ENCODE peak calls at places on chromosomes 13 and 19, in ten cellular contexts. One of them, this sample, is unnamed.

GRCh38 chr13:79837741-79838450 is 356.9 kb downstream of the NDFIP2 start:
- DNase-seq in foreskin fibroblast: peak
- DNase-seq in astrocyte: peak
- DNase-seq in mucosa of descending colon: no peak
- DNase-seq in mammary epithelial cell: peak
- DNase-seq in mesothelial cell of epicardium: no peak
- DNase-seq in GM06990: no peak
- DNase-seq in D721Med: no peak
- DNase-seq in tibial artery: no peak
- DNase-seq in A549: no peak
- DNase-seq in this sample: no peak

GRCh38 chr19:35135389-35135909 is 590 bp upstream of the LGI4 start:
- DNase-seq in D721Med: peak
- DNase-seq in foreskin fibroblast: peak
- DNase-seq in GM06990: peak
- DNase-seq in mucosa of descending colon: peak
- DNase-seq in tibial artery: peak
- DNase-seq in mesothelial cell of epicardium: no peak
- DNase-seq in A549: peak
- DNase-seq in astrocyte: peak
- DNase-seq in mammary epithelial cell: no peak
- DNase-seq in this sample: peak

GRCh38 chr13:20616059-20616797 is 49.3 kb downstream of the IFT88 start:
- DNase-seq in mucosa of descending colon: no peak
- DNase-seq in mesothelial cell of epicardium: no peak
- DNase-seq in GM06990: no peak
- DNase-seq in A549: peak
- DNase-seq in mammary epithelial cell: peak
- DNase-seq in foreskin fibroblast: peak
- DNase-seq in tibial artery: no peak
- DNase-seq in D721Med: no peak
- DNase-seq in astrocyte: peak
- DNase-seq in this sample: no peak

GRCh38 chr19:2051771-2052704 is 994 bp upstream of the MKNK2 start:
- DNase-seq in astrocyte: no peak
- DNase-seq in D721Med: no peak
- DNase-seq in mesothelial cell of epicardium: no peak
- DNase-seq in mucosa of descending colon: peak
- DNase-seq in A549: no peak
- DNase-seq in mammary epithelial cell: no peak
- DNase-seq in foreskin fibroblast: no peak
- DNase-seq in tibial artery: no peak
- DNase-seq in GM06990: peak
- DNase-seq in this sample: peak

GRCh38 chr19:43620061-43621001 is 902 bp upstream of the ZNF428 start:
- DNase-seq in mesothelial cell of epicardium: no peak
- DNase-seq in A549: no peak
- DNase-seq in mucosa of descending colon: no peak
- DNase-seq in tibial artery: no peak
- DNase-seq in foreskin fibroblast: no peak
- DNase-seq in GM06990: no peak
- DNase-seq in D721Med: no peak
- DNase-seq in mammary epithelial cell: no peak
- DNase-seq in astrocyte: no peak
- DNase-seq in this sample: no peak

GRCh38 chr19:44689290-44690130 is 9.4 kb upstream of the CEACAM16 start:
- DNase-seq in D721Med: peak
- DNase-seq in tibial artery: peak
- DNase-seq in foreskin fibroblast: peak
- DNase-seq in mucosa of descending colon: peak
- DNase-seq in astrocyte: peak
- DNase-seq in mesothelial cell of epicardium: peak
- DNase-seq in GM06990: peak
- DNase-seq in mammary epithelial cell: no peak
- DNase-seq in A549: peak
- DNase-seq in this sample: peak

GRCh38 chr13:112346173-112346898 is 29.8 kb upstream of the SPACA7 start:
- DNase-seq in GM06990: no peak
- DNase-seq in D721Med: no peak
- DNase-seq in foreskin fibroblast: no peak
- DNase-seq in tibial artery: no peak
- DNase-seq in mucosa of descending colon: no peak
- DNase-seq in astrocyte: no peak
- DNase-seq in A549: no peak
- DNase-seq in mesothelial cell of epicardium: no peak
- DNase-seq in mammary epithelial cell: no peak
- DNase-seq in this sample: no peak

GRCh38 chr19:18967358-18968146 is 26.5 kb upstream of the HOMER3 start:
- DNase-seq in A549: peak
- DNase-seq in astrocyte: peak
- DNase-seq in mammary epithelial cell: peak
- DNase-seq in tibial artery: peak
- DNase-seq in mesothelial cell of epicardium: no peak
- DNase-seq in foreskin fibroblast: peak
- DNase-seq in GM06990: no peak
- DNase-seq in mucosa of descending colon: no peak
- DNase-seq in D721Med: no peak
- DNase-seq in this sample: no peak

GRCh38 chr19:30225615-30226463 is 146.3 kb upstream of the ZNF536 start:
- DNase-seq in tibial artery: no peak
- DNase-seq in mammary epithelial cell: no peak
- DNase-seq in astrocyte: no peak
- DNase-seq in A549: no peak
- DNase-seq in mesothelial cell of epicardium: no peak
- DNase-seq in mucosa of descending colon: no peak
- DNase-seq in GM06990: no peak
- DNase-seq in foreskin fibroblast: no peak
- DNase-seq in D721Med: no peak
- DNase-seq in this sample: no peak

GRCh38 chr13:98301721-98302120 is 124.7 kb upstream of the RNF113B start:
- DNase-seq in mammary epithelial cell: no peak
- DNase-seq in mesothelial cell of epicardium: no peak
- DNase-seq in mucosa of descending colon: no peak
- DNase-seq in A549: no peak
- DNase-seq in foreskin fibroblast: no peak
- DNase-seq in astrocyte: peak
- DNase-seq in tibial artery: no peak
- DNase-seq in GM06990: no peak
- DNase-seq in D721Med: no peak
- DNase-seq in this sample: no peak

GRCh38 chr19:575527-576506 is 3.4 kb downstream of the BSG start:
- DNase-seq in mucosa of descending colon: peak
- DNase-seq in foreskin fibroblast: peak
- DNase-seq in mesothelial cell of epicardium: no peak
- DNase-seq in mammary epithelial cell: peak
- DNase-seq in A549: no peak
- DNase-seq in D721Med: no peak
- DNase-seq in astrocyte: peak
- DNase-seq in GM06990: no peak
- DNase-seq in tibial artery: no peak
- DNase-seq in this sample: no peak

GRCh38 chr19:14433454-14434156 is 499 bp downstream of the PKN1 start:
- DNase-seq in mesothelial cell of epicardium: no peak
- DNase-seq in tibial artery: no peak
- DNase-seq in mammary epithelial cell: no peak
- DNase-seq in mucosa of descending colon: peak
- DNase-seq in GM06990: peak
- DNase-seq in foreskin fibroblast: no peak
- DNase-seq in astrocyte: no peak
- DNase-seq in D721Med: no peak
- DNase-seq in A549: no peak
- DNase-seq in this sample: peak

DNA sequence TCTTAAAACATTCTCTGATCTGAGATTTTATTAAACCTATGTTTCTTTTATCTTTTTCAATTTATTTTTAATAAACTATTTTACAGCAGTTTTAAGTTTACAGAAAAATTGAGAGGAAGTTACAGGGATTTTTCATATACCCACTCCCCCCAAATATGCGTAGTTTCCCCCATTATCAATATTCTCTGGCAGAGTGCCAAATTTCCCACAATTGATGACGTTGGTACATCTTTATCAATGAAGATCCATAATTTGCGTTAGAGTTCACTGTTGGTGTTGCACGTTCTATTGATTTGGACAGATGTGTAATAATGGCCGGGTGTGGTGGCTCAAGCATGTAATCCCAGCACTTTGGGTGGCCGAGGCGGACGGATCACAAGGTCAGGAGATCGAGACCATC is 1063.0 kb upstream of the ATXN8OS start:
- DNase-seq in mucosa of descending colon: no peak
- DNase-seq in GM06990: no peak
- DNase-seq in tibial artery: no peak
- DNase-seq in foreskin fibroblast: no peak
- DNase-seq in astrocyte: no peak
- DNase-seq in mammary epithelial cell: no peak
- DNase-seq in mesothelial cell of epicardium: no peak
- DNase-seq in D721Med: no peak
- DNase-seq in A549: no peak
- DNase-seq in this sample: no peak
- TF ChIP-seq CTCF in mucosa of descending colon: no peak
- TF ChIP-seq CTCF in GM06990: no peak
- TF ChIP-seq CTCF in tibial artery: no peak
- TF ChIP-seq CTCF in foreskin fibroblast: no peak
- TF ChIP-seq CTCF in astrocyte: no peak
- TF ChIP-seq CTCF in mammary epithelial cell: no peak
- TF ChIP-seq CTCF in mesothelial cell of epicardium: no peak
- TF ChIP-seq CTCF in D721Med: no peak
- TF ChIP-seq CTCF in A549: no peak
- TF ChIP-seq CTCF in this sample: no peak

GRCh38 chr13:110815471-110816204 is 99.2 kb downstream of the ANKRD10 start:
- DNase-seq in tibial artery: no peak
- DNase-seq in mammary epithelial cell: peak
- DNase-seq in GM06990: no peak
- DNase-seq in astrocyte: no peak
- DNase-seq in A549: no peak
- DNase-seq in mesothelial cell of epicardium: no peak
- DNase-seq in foreskin fibroblast: no peak
- DNase-seq in D721Med: no peak
- DNase-seq in mucosa of descending colon: no peak
- DNase-seq in this sample: no peak

GRCh38 chr13:110812111-110812868 is 98.8 kb downstream of the ING1 start:
- DNase-seq in foreskin fibroblast: no peak
- DNase-seq in mucosa of descending colon: no peak
- DNase-seq in mesothelial cell of epicardium: no peak
- DNase-seq in astrocyte: peak
- DNase-seq in mammary epithelial cell: no peak
- DNase-seq in tibial artery: no peak
- DNase-seq in GM06990: no peak
- DNase-seq in D721Med: no peak
- DNase-seq in A549: no peak
- DNase-seq in this sample: no peak

GRCh38 chr13:110811751-110812110 is 98.2 kb downstream of the ING1 start:
- DNase-seq in mammary epithelial cell: no peak
- DNase-seq in mucosa of descending colon: no peak
- DNase-seq in GM06990: no peak
- DNase-seq in foreskin fibroblast: no peak
- DNase-seq in astrocyte: no peak
- DNase-seq in tibial artery: no peak
- DNase-seq in A549: no peak
- DNase-seq in D721Med: no peak
- DNase-seq in mesothelial cell of epicardium: no peak
- DNase-seq in this sample: no peak

GRCh38 chr13:110812869-110813645 is 99.6 kb downstream of the ING1 start:
- DNase-seq in mesothelial cell of epicardium: no peak
- DNase-seq in GM06990: no peak
- DNase-seq in mammary epithelial cell: no peak
- DNase-seq in D721Med: no peak
- DNase-seq in tibial artery: no peak
- DNase-seq in mucosa of descending colon: no peak
- DNase-seq in A549: no peak
- DNase-seq in astrocyte: no peak
- DNase-seq in foreskin fibroblast: no peak
- DNase-seq in this sample: no peak

DNA sequence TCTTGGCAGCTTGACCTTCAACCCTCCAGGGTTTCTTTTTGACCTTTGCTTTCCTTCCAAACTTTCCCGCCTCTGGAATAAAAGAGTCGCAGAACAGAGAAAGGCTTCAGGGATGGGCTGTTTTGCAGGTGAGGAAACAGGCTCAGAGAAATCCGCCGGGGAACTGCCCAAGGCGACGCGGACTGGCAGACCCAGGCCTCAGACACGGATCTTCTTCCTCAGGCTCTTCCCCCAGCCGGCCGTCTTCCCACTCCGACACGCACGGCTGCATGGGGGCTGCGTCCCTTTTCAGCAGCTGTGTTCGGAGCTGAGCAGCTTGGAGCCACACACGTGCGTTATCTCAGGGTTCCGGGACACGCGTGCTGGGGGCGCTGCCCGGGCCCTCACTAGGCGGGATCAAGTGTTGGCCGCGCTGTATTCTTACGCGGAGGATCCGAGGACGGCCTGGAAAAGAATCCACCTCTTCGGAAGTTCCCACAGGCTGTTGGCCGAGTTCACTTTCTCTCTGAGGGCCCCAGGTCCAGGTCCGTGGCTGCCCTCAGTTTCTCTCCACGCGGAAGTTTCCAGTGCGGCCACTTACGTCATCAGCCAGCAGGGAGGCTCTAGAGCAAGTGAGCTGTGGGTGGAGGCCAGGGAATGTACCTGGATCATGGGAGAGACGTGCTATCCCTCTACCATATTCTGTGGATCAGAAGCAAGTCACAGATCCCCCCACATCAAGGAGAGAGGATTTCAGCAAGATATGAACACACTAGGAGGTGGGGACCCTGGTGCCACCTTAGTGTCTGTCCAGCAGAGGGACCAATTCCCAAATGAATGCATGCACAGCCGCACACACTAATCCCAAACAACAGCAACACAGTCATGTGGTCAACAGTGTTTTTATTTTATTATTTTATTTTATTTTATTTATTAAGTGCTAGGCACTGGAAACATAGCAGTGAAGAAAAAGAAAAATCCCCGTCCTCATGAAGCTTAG is 100.4 kb downstream of the ING1 start:
- DNase-seq in mesothelial cell of epicardium: no peak
- DNase-seq in A549: peak
- DNase-seq in D721Med: no peak
- DNase-seq in mammary epithelial cell: no peak
- DNase-seq in tibial artery: no peak
- DNase-seq in GM06990: no peak
- DNase-seq in foreskin fibroblast: no peak
- DNase-seq in mucosa of descending colon: no peak
- DNase-seq in astrocyte: no peak
- DNase-seq in this sample: no peak
- TF ChIP-seq CTCF in mesothelial cell of epicardium: no peak
- TF ChIP-seq CTCF in A549: no peak
- TF ChIP-seq CTCF in D721Med: no peak
- TF ChIP-seq CTCF in mammary epithelial cell: no peak
- TF ChIP-seq CTCF in tibial artery: no peak
- TF ChIP-seq CTCF in GM06990: no peak
- TF ChIP-seq CTCF in foreskin fibroblast: no peak
- TF ChIP-seq CTCF in mucosa of descending colon: no peak
- TF ChIP-seq CTCF in astrocyte: peak
- TF ChIP-seq CTCF in this sample: peak

GRCh38 chr19:46347572-46347883 is 641 bp downstream of the PPP5C start:
- DNase-seq in mucosa of descending colon: no peak
- DNase-seq in tibial artery: no peak
- DNase-seq in A549: no peak
- DNase-seq in GM06990: no peak
- DNase-seq in astrocyte: no peak
- DNase-seq in D721Med: no peak
- DNase-seq in mesothelial cell of epicardium: no peak
- DNase-seq in foreskin fibroblast: no peak
- DNase-seq in mammary epithelial cell: no peak
- DNase-seq in this sample: no peak
- TF ChIP-seq CTCF in mucosa of descending colon: no peak
- TF ChIP-seq CTCF in tibial artery: no peak
- TF ChIP-seq CTCF in A549: peak
- TF ChIP-seq CTCF in GM06990: no peak
- TF ChIP-seq CTCF in astrocyte: no peak
- TF ChIP-seq CTCF in D721Med: no peak
- TF ChIP-seq CTCF in mesothelial cell of epicardium: no peak
- TF ChIP-seq CTCF in foreskin fibroblast: no peak
- TF ChIP-seq CTCF in mammary epithelial cell: no peak
- TF ChIP-seq CTCF in this sample: no peak

GRCh38 chr13:86174632-86175031 is 375.4 kb upstream of the SLITRK6 start:
- DNase-seq in mammary epithelial cell: no peak
- DNase-seq in mucosa of descending colon: no peak
- DNase-seq in tibial artery: no peak
- DNase-seq in mesothelial cell of epicardium: no peak
- DNase-seq in GM06990: no peak
- DNase-seq in A549: peak
- DNase-seq in D721Med: no peak
- DNase-seq in astrocyte: no peak
- DNase-seq in foreskin fibroblast: no peak
- DNase-seq in this sample: no peak
- TF ChIP-seq CTCF in mammary epithelial cell: no peak
- TF ChIP-seq CTCF in mucosa of descending colon: no peak
- TF ChIP-seq CTCF in tibial artery: no peak
- TF ChIP-seq CTCF in mesothelial cell of epicardium: no peak
- TF ChIP-seq CTCF in GM06990: no peak
- TF ChIP-seq CTCF in A549: no peak
- TF ChIP-seq CTCF in D721Med: peak
- TF ChIP-seq CTCF in astrocyte: no peak
- TF ChIP-seq CTCF in foreskin fibroblast: no peak
- TF ChIP-seq CTCF in this sample: no peak

This sample was measured in DND-41.